ENCODE peak calls at places on chromosomes 13 and 19, in six cellular contexts. Y, X, R, F, O and U are unnamed samples.

GRCh38 chr19:37987356-37988332 is 80.6 kb downstream of the SIPA1L3 start:
- DNase-seq in F (no peak), R (no peak), Y (peak; percentile 77), X (no peak), O (no peak), U (peak; percentile 64)

GRCh38 chr13:94546071-94546839 is 49.7 kb downstream of the TGDS start:
- DNase-seq in F (no peak), R (no peak), O (no peak), Y (peak; percentile 50), X (no peak), U (no peak)

GRCh38 chr19:11018179-11018578 is 57.3 kb downstream of the SMARCA4 start:
- DNase-seq in Y (no peak), R (peak; percentile 86), X (no peak), F (no peak), O (peak; percentile 99), U (no peak)

GRCh38 chr13:97030705-97031452 is 36.6 kb upstream of the OXGR1 start:
- DNase-seq in X (peak; percentile 35), O (peak; percentile 61), Y (peak; percentile 58), F (peak; percentile 76), R (peak; percentile 2), U (no peak)

GRCh38 chr19:28420731-28421550 is 792.0 kb downstream of the UQCRFS1 start:
- DNase-seq in R (no peak), X (no peak), F (no peak), O (no peak), Y (no peak), U (no peak)

GRCh38 chr19:845707-846481 is 5.1 kb downstream of the PRTN3 start:
- DNase-seq in X (no peak), R (no peak), O (no peak), F (no peak), Y (no peak), U (no peak)

GRCh38 chr19:7921955-7922840 is 2.1 kb downstream of the SNAPC2 start:
- DNase-seq in Y (no peak), F (no peak), X (no peak), O (peak; percentile 52), R (no peak), U (no peak)

GRCh38 chr13:23966691-23967615 is 69.7 kb upstream of the C1QTNF9B start:
- DNase-seq in X (peak; percentile 8), F (no peak), O (peak; percentile 80), R (no peak), Y (no peak), U (no peak)

GRCh38 chr19:7617172-7617571 is 12.2 kb downstream of the XAB2 start:
- DNase-seq in R (no peak), X (no peak), O (no peak), F (no peak), Y (no peak), U (no peak)

GRCh38 chr13:40974460-40975407 is 44.4 kb downstream of the ELF1 start:
- DNase-seq in Y (peak; percentile 78), R (no peak), O (no peak), X (peak; percentile 43), F (peak; percentile 51), U (peak; percentile 78)

GRCh38 chr13:39815345-39816111 is 160.1 kb downstream of the COG6 start:
- DNase-seq in O (no peak), R (no peak), Y (no peak), X (no peak), F (peak; percentile 79), U (no peak)

GRCh38 chr13:88643233-88643632 is 972.1 kb downstream of the SLITRK5 start:
- DNase-seq in X (no peak), F (no peak), R (no peak), Y (peak; percentile 17), O (no peak), U (no peak)

GRCh38 chr19:6593651-6594416 is 2.9 kb upstream of the CD70 start:
- DNase-seq in X (no peak), Y (no peak), F (no peak), O (peak; percentile 90), R (no peak), U (peak; percentile 57)

GRCh38 chr13:47796816-47797215 is 204.3 kb downstream of the SUCLA2 start:
- DNase-seq in R (no peak), O (no peak), Y (peak; percentile 7), F (no peak), X (no peak), U (no peak)

GRCh38 chr13:36131215-36131930 is at the start of gene DCLK1:
- DNase-seq in X (no peak), F (no peak), Y (peak; percentile 87), R (peak; percentile 31), O (peak; percentile 84), U (no peak)

GRCh38 chr19:38890686-38891085 is 8.7 kb downstream of the SIRT2 start:
- DNase-seq in O (no peak), Y (no peak), F (no peak), X (no peak), R (no peak), U (no peak)

GRCh38 chr19:11446652-11447301 is 11.3 kb downstream of the PRKCSH start:
- DNase-seq in O (peak; percentile 98), X (peak; percentile 20), F (peak; percentile 21), R (peak; percentile 42), Y (peak; percentile 79), U (peak; percentile 59)

GRCh38 chr19:290539-291521 is at the start of gene PLPP2:
- DNase-seq in X (peak; percentile 4), F (no peak), Y (peak; percentile 96), O (peak; percentile 91), R (peak; percentile 94), U (no peak)

GRCh38 chr19:4327252-4327876 is 11.3 kb downstream of the STAP2 start:
- DNase-seq in X (peak; percentile 13), Y (peak; percentile 99), R (no peak), F (peak; percentile 43), O (peak; percentile 90), U (peak; percentile 38)

GRCh38 chr19:46785980-46786235 is 2.5 kb downstream of the SLC1A5 start:
- DNase-seq in X (no peak), Y (no peak), F (no peak), R (no peak), O (peak; percentile 94), U (no peak)

GRCh38 chr13:51800456-51800855 is 3.5 kb downstream of the DHRS12 start:
- DNase-seq in Y (no peak), R (no peak), F (no peak), O (peak; percentile 10), X (no peak), U (no peak)

GRCh38 chr13:48431431-48431830 is 18.5 kb upstream of the LPAR6 start:
- DNase-seq in Y (no peak), O (no peak), F (peak; percentile 89), R (no peak), X (no peak), U (no peak)

GRCh38 chr13:26026211-26026610 is 25.6 kb downstream of the SHISA2 start:
- DNase-seq in F (no peak), O (no peak), X (no peak), Y (no peak), R (no peak), U (no peak)

GRCh38 chr19:1133471-1133929 is 29.7 kb downstream of the GPX4 start:
- DNase-seq in Y (peak; percentile 72), F (no peak), X (peak; percentile 94), R (no peak), O (peak; percentile 95), U (peak; percentile 93)

GRCh38 chr13:50282016-50282415 is 266.8 kb downstream of the KCNRG start:
- DNase-seq in X (no peak), R (no peak), Y (peak; percentile 52), F (no peak), O (no peak), U (no peak)

GRCh38 chr13:98225036-98225940 is 48.2 kb upstream of the RNF113B start:
- DNase-seq in Y (no peak), F (no peak), R (no peak), X (no peak), O (no peak), U (no peak)
- H3K79me2 ChIP-seq in Y (peaks cover 85% of the 10 kb centered on the region), F (peaks cover 2% of the 10 kb centered on the region), R (peaks cover 4% of the 10 kb centered on the region), X (no peaks in the 10 kb centered on the region), O (peaks cover 61% of the 10 kb centered on the region), U (no peaks in the 10 kb centered on the region)

DNA sequence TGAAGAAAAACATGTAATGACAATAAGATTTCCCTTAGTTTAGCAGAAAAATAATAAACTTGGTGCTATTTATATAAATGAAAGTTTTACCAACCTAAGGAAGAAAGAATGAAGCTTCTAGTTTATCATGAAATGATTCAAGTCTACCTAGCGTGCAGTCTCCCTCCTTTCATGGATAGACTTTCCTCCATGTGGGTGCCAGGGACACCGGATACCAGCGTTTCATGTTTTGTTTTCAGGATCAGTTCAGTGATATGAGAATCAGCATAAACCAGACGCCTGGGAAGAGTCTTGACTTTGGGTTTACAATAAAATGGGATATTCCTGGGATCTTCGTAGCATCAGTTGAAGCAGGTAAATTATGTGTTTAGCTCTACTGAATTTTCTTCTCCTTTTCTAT is 196.7 kb downstream of the LMO7 start:
- DNase-seq in Y (no peak), F (no peak), X (no peak), O (no peak), R (no peak), U (no peak)
- H3K79me2 ChIP-seq in Y (no peaks in the 10 kb centered on the region), F (no peaks in the 10 kb centered on the region), X (no peaks in the 10 kb centered on the region), O (peaks cover 86% of the 10 kb centered on the region), R (no peaks in the 10 kb centered on the region), U (no peaks in the 10 kb centered on the region)

GRCh38 chr13:114076329-114076761 is 56.1 kb downstream of the RASA3 start:
- DNase-seq in O (peak; percentile 44), X (no peak), Y (no peak), F (no peak), R (no peak), U (no peak)
- H3K79me2 ChIP-seq in O (peaks cover 97% of the 10 kb centered on the region), X (peaks cover 89% of the 10 kb centered on the region), Y (peaks cover 30% of the 10 kb centered on the region), F (peaks cover 89% of the 10 kb centered on the region), R (no peaks in the 10 kb centered on the region), U (no peaks in the 10 kb centered on the region)

DNA sequence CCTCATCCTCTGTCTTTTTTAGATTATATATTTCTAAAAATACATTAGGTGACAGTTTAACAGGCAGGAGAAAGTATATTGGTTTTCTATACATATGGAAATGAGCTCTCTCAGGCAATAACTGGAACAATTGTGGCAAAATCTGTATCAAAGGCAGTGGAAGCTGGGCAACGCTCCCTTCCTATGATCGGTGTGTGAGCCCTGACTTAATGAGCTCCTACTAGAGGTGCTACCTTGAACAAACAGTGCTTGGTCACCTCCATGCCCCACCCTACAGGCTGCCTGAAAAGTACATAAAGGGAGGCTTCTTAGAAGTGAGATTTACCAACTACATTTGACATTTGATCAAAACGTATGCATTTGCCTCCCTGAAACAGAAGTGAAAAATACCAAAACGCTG is 185.3 kb downstream of the EFNB2 start:
- DNase-seq in F (no peak), R (no peak), O (no peak), Y (peak; percentile 22), X (no peak), U (no peak)
- H3K79me2 ChIP-seq in F (no peaks in the 10 kb centered on the region), R (no peaks in the 10 kb centered on the region), O (no peaks in the 10 kb centered on the region), Y (no peaks in the 10 kb centered on the region), X (no peaks in the 10 kb centered on the region), U (no peaks in the 10 kb centered on the region)

GRCh38 chr13:27440408-27440807 is 10.0 kb downstream of the MTIF3 start:
- DNase-seq in R (no peak), O (no peak), Y (no peak), F (no peak), X (peak; percentile 61), U (peak; percentile 17)
- H3K79me2 ChIP-seq in R (peaks cover 3% of the 10 kb centered on the region), O (peaks cover 21% of the 10 kb centered on the region), Y (peaks cover 9% of the 10 kb centered on the region), F (peaks cover under 1% of the 10 kb centered on the region), X (peaks cover 11% of the 10 kb centered on the region), U (peaks cover 10% of the 10 kb centered on the region)